ENCODE peak calls at places on chromosomes 1 and 21, in six cellular contexts. F is OCI-LY7, H is endothelial cell, S is dorsolateral prefrontal cortex, U is endodermal cell, V is left lung. Q is an unnamed sample.

GRCh38 chr1:241639653-241640148 is 468 bp downstream of the CHML start:
- DNase-seq in H (peak; percentile 33), S (peak; percentile 8), U (peak; percentile 84), F (peak; percentile 32), V (peak; percentile 86), Q (no peak)

GRCh38 chr1:17950728-17951127 is 156.9 kb upstream of the IGSF21 start:
- DNase-seq in H (no peak), F (no peak), U (no peak), S (no peak), V (no peak), Q (no peak)

GRCh38 chr1:173113015-173113741 is 62.4 kb upstream of the TNFSF18 start:
- DNase-seq in F (no peak), H (no peak), U (no peak), S (no peak), V (no peak), Q (no peak)

GRCh38 chr1:114061431-114061830 is 82.2 kb downstream of the OLFML3 start:
- DNase-seq in U (no peak), H (no peak), F (no peak), V (no peak), S (no peak), Q (no peak)

GRCh38 chr21:34702341-34702807 is 33.6 kb downstream of the CLIC6 start:
- DNase-seq in H (no peak), V (no peak), U (peak; percentile 28), S (no peak), F (no peak), Q (no peak)

GRCh38 chr1:198122693-198123092 is 34.1 kb upstream of the NEK7 start:
- DNase-seq in V (no peak), H (no peak), F (no peak), U (no peak), S (no peak), Q (no peak)

GRCh38 chr1:220378571-220379302 is 106.5 kb upstream of the RAB3GAP2 start:
- DNase-seq in F (no peak), S (no peak), V (no peak), H (no peak), U (no peak), Q (no peak)

GRCh38 chr1:10179751-10180150 is 30.6 kb upstream of the KIF1B start:
- DNase-seq in U (no peak), V (no peak), H (no peak), S (peak; percentile 47), F (no peak), Q (no peak)

GRCh38 chr1:209302777-209303642 is 280.5 kb upstream of the CAMK1G start:
- DNase-seq in H (no peak), V (no peak), F (no peak), U (no peak), S (no peak), Q (no peak)

GRCh38 chr21:32371913-32372314 is 20.9 kb downstream of the URB1 start:
- DNase-seq in U (no peak), S (no peak), V (no peak), H (no peak), F (no peak), Q (no peak)

GRCh38 chr1:35497571-35497970 is 59.6 kb downstream of the KIAA0319L start:
- DNase-seq in F (no peak), V (no peak), U (no peak), S (no peak), H (no peak), Q (no peak)

GRCh38 chr1:155455588-155456195 is 106.9 kb downstream of the ASH1L start:
- DNase-seq in U (no peak), H (no peak), V (no peak), S (no peak), F (no peak), Q (no peak)

GRCh38 chr1:156149374-156150106 is 3.8 kb upstream of the SEMA4A start:
- DNase-seq in H (no peak), U (peak; percentile 96), V (no peak), F (peak; percentile 91), S (no peak), Q (peak; percentile 73)

GRCh38 chr1:244048566-244049141 is 2.4 kb upstream of the ZBTB18 start:
- DNase-seq in U (peak; percentile 82), S (no peak), H (peak; percentile 56), F (peak; percentile 47), V (peak; percentile 90), Q (peak; percentile 49)

GRCh38 chr1:244065960-244066388 is 14.9 kb downstream of the ZBTB18 start:
- DNase-seq in V (no peak), F (no peak), H (no peak), S (no peak), U (peak; percentile 6), Q (no peak)

GRCh38 chr1:157439318-157439954 is 112.9 kb downstream of the FCRL5 start:
- DNase-seq in S (no peak), V (no peak), H (no peak), U (no peak), F (no peak), Q (no peak)

GRCh38 chr1:31180338-31180737 is 59.3 kb downstream of the NKAIN1 start:
- DNase-seq in V (no peak), F (no peak), S (no peak), U (no peak), H (no peak), Q (no peak)

GRCh38 chr1:31182352-31182751 is 57.3 kb downstream of the NKAIN1 start:
- DNase-seq in F (peak; percentile 45), S (no peak), U (peak; percentile 96), H (peak; percentile 86), V (peak; percentile 82), Q (peak; percentile 84)

GRCh38 chr1:31183927-31184554 is 55.6 kb downstream of the NKAIN1 start:
- DNase-seq in F (peak; percentile 64), H (peak; percentile 78), V (no peak), S (peak; percentile 55), U (peak; percentile 91), Q (peak; percentile 71)

GRCh38 chr1:31181515-31182343 is 58.0 kb downstream of the NKAIN1 start:
- DNase-seq in F (peak; percentile 52), V (peak; percentile 88), U (peak; percentile 91), H (peak; percentile 70), S (peak; percentile 42), Q (peak; percentile 80)

GRCh38 chr1:31183126-31183525 is 56.6 kb downstream of the NKAIN1 start:
- DNase-seq in V (no peak), U (no peak), H (no peak), S (no peak), F (no peak), Q (no peak)
- TF ChIP-seq CTCF in V (no peak), U (no peak), H (no peak), S (no peak), F (no peak), Q (no peak)

GRCh38 chr1:1894354-1895049 is 3.6 kb upstream of the GNB1 start:
- DNase-seq in S (no peak), H (no peak), U (peak; percentile 72), F (peak; percentile 80), V (peak; percentile 67), Q (no peak)

GRCh38 chr1:1893997-1894353 is 3.1 kb upstream of the GNB1 start:
- DNase-seq in V (peak; percentile 59), H (no peak), S (no peak), F (no peak), U (no peak), Q (no peak)

GRCh38 chr1:1893291-1893985 is 2.6 kb upstream of the GNB1 start:
- DNase-seq in V (peak; percentile 52), H (no peak), F (no peak), S (no peak), U (no peak), Q (no peak)

GRCh38 chr1:1895050-1895398 is 4.1 kb upstream of the GNB1 start:
- DNase-seq in V (peak; percentile 43), H (no peak), U (peak; percentile 62), S (no peak), F (no peak), Q (no peak)

GRCh38 chr1:1895456-1896333 is 4.8 kb upstream of the GNB1 start:
- DNase-seq in F (peak; percentile 90), V (peak; percentile 70), U (no peak), S (no peak), H (no peak), Q (no peak)
- TF ChIP-seq CTCF in F (no peak), V (no peak), U (no peak), S (no peak), H (no peak), Q (no peak)

GRCh38 chr1:109192433-109192832 is 21.3 kb upstream of the SARS1 start:
- DNase-seq in V (no peak), S (no peak), H (no peak), U (no peak), F (no peak), Q (no peak)

GRCh38 chr1:109188776-109189175 is 24.9 kb upstream of the SARS1 start:
- DNase-seq in F (no peak), V (no peak), S (no peak), U (no peak), H (no peak), Q (no peak)

GRCh38 chr1:109193653-109194590 is 19.8 kb upstream of the SARS1 start:
- DNase-seq in U (peak; percentile 88), F (peak; percentile 70), H (peak; percentile 75), V (no peak), S (no peak), Q (peak; percentile 76)

GRCh38 chr1:109190189-109190588 is 23.5 kb upstream of the SARS1 start:
- DNase-seq in V (no peak), F (no peak), H (no peak), U (no peak), S (no peak), Q (no peak)

GRCh38 chr1:109191377-109191776 is 22.3 kb upstream of the SARS1 start:
- DNase-seq in S (no peak), U (peak; percentile 87), F (peak; percentile 32), V (no peak), H (no peak), Q (no peak)
- TF ChIP-seq CTCF in S (no peak), U (peak; percentile 77), F (peak; percentile 71), V (no peak), H (no peak), Q (no peak)

DNA sequence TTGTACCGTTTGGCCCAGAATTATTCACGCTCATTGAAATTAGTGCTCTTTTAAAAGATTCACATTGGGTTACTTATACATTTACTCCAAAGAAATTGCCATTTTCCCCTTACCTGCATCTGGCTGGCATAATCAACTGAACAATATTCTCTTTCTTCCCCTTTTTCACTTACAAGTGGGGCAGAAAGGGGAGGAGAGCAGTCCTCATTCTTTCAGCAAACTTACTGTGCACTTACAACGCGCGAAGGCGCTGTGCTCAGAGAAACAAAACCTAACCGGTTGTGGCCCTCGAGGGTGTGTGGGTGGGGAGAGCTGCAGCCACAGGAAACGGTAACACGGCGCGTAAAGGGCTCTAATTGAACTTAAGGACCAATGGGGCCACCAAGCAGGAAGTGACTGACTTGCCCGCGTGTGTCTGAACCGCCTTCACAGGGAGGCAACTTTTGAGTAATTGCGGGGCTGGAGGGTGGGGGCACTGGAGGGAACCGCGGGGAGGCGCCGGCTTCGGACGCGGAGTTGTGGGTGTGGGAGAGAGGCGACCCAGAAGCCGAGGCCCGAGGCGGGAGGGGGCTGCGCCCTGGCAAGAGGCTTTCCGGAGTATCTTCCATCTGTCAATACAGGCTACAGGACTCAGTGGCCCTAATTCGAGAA is 693 bp upstream of the PNRC2 start:
- DNase-seq in H (peak; percentile 71), F (peak; percentile 98), V (peak; percentile 91), S (peak; percentile 14), U (peak; percentile 91), Q (peak; percentile 91)
- TF ChIP-seq CTCF in H (no peak), F (peak; percentile 69), V (no peak), S (no peak), U (peak; percentile 34), Q (no peak)